ENCODE peak calls at places on chromosome 14, in ten cellular contexts. H is ascending aorta, L is breast epithelium, C is body of pancreas, D is neural progenitor cell, R is hepatocyte, F is esophagus squamous epithelium, I is mucosa of descending colon, Z is cardiac muscle cell, E is fibroblast of lung. X is an unnamed sample. For H3K4me1, the result is how much of the 10 kb centered on the place peaks cover.

GRCh38 chr14:73778736-73779135 is 64.6 kb upstream of the PNMA1 start:
- DNase-seq in C (no peak), H (no peak), R (no peak), E (no peak), D (no peak), I (no peak), L (no peak), F (no peak), Z (no peak), X (no peak)

GRCh38 chr14:23052182-23052623 is 5.1 kb downstream of the CDH24 start:
- DNase-seq in D (no peak), I (no peak), F (no peak), E (no peak), L (no peak), C (no peak), Z (no peak), H (no peak), R (peak), X (peak)

GRCh38 chr14:88424573-88424972 is 39.1 kb downstream of the SPATA7 start:
- DNase-seq in C (no peak), E (peak), L (no peak), Z (no peak), I (no peak), R (no peak), H (no peak), F (no peak), D (no peak), X (no peak)

GRCh38 chr14:64569108-64570045 is 19.6 kb downstream of the PPP1R36 start:
- DNase-seq in H (peak), I (no peak), D (peak), L (peak), Z (peak), E (peak), R (peak), F (no peak), C (peak), X (no peak)

GRCh38 chr14:104768437-104769323 is 15.7 kb downstream of the SIVA1 start:
- DNase-seq in E (peak), C (peak), L (peak), Z (peak), R (peak), I (peak), D (peak), H (peak), F (peak), X (peak)

GRCh38 chr14:95327558-95328374 is 8.1 kb upstream of the CLMN start:
- DNase-seq in C (no peak), I (no peak), Z (no peak), R (no peak), H (no peak), D (no peak), F (peak), L (no peak), E (no peak), X (no peak)

GRCh38 chr14:36208690-36209278 is 32.3 kb upstream of the PTCSC3 start:
- DNase-seq in H (no peak), F (no peak), I (no peak), R (peak), D (no peak), E (no peak), Z (no peak), L (no peak), C (no peak), X (no peak)

GRCh38 chr14:20631023-20631820 is 10.3 kb downstream of the OR6S1 start:
- DNase-seq in Z (peak), H (no peak), C (peak), D (peak), R (peak), F (no peak), E (peak), L (no peak), I (no peak), X (peak)

GRCh38 chr14:99356031-99356430 is 84.0 kb upstream of the BCL11B start:
- DNase-seq in C (no peak), H (no peak), F (no peak), Z (no peak), D (no peak), I (no peak), L (peak), R (no peak), E (no peak), X (no peak)

GRCh38 chr14:91342243-91342760 is 75.3 kb downstream of the CCDC88C start:
- DNase-seq in F (no peak), E (no peak), R (no peak), H (no peak), Z (no peak), L (no peak), C (no peak), D (no peak), I (no peak), X (no peak)

GRCh38 chr14:100287202-100287997 is 18.8 kb downstream of the SLC25A29 start:
- DNase-seq in Z (no peak), I (no peak), H (no peak), D (no peak), C (no peak), F (no peak), R (no peak), E (no peak), L (no peak), X (no peak)

GRCh38 chr14:63632932-63633514 is 8.6 kb downstream of the WDR89 start:
- DNase-seq in F (no peak), R (peak), Z (peak), H (no peak), C (no peak), D (no peak), E (peak), I (no peak), L (no peak), X (peak)

GRCh38 chr14:65250162-65250495 is 147.8 kb upstream of the MAX start:
- DNase-seq in F (no peak), L (no peak), C (peak), H (no peak), D (no peak), R (no peak), Z (no peak), E (no peak), I (no peak), X (no peak)

GRCh38 chr14:100239840-100240724 is 1.1 kb downstream of the YY1 start:
- DNase-seq in D (peak), E (peak), I (peak), Z (peak), R (peak), L (peak), F (peak), H (peak), C (peak), X (peak)

GRCh38 chr14:102390486-102390885 is 27.7 kb downstream of the TECPR2 start:
- DNase-seq in H (no peak), E (peak), F (no peak), R (no peak), C (no peak), Z (peak), D (no peak), I (no peak), L (no peak), X (no peak)

GRCh38 chr14:66315548-66315947 is 170.6 kb upstream of the CCDC196 start:
- DNase-seq in H (no peak), E (no peak), R (no peak), D (peak), I (no peak), F (no peak), L (no peak), C (no peak), Z (no peak), X (no peak)

GRCh38 chr14:43778956-43779639 is 728.0 kb downstream of the FSCB start:
- DNase-seq in R (no peak), C (no peak), E (no peak), D (no peak), F (no peak), L (no peak), H (no peak), I (no peak), Z (no peak), X (no peak)

GRCh38 chr14:47674546-47675238 is 713 bp downstream of the MDGA2 start:
- DNase-seq in D (peak), E (peak), H (no peak), C (no peak), F (no peak), R (peak), Z (no peak), L (no peak), I (no peak), X (peak)

GRCh38 chr14:52951730-52952481 is 1.1 kb upstream of the FERMT2 start:
- DNase-seq in H (no peak), L (peak), C (peak), I (no peak), E (peak), Z (peak), F (no peak), D (peak), R (peak), X (peak)

GRCh38 chr14:69692542-69693053 is 74.3 kb upstream of the SRSF5 start:
- DNase-seq in C (no peak), F (no peak), I (no peak), D (no peak), E (no peak), Z (no peak), R (no peak), L (no peak), H (no peak), X (no peak)

GRCh38 chr14:100443643-100444042 is 120.5 kb downstream of the SLC25A47 start:
- DNase-seq in Z (no peak), C (no peak), F (no peak), R (no peak), E (peak), H (no peak), I (no peak), D (no peak), L (no peak), X (no peak)

GRCh38 chr14:99645545-99646505 is 896 bp downstream of the HHIPL1 start:
- DNase-seq in R (no peak), I (no peak), L (no peak), Z (no peak), D (no peak), C (no peak), H (no peak), E (no peak), F (no peak), X (no peak)

GRCh38 chr14:56585461-56586084 is 6.0 kb downstream of the TMEM260 start:
- DNase-seq in D (no peak), C (no peak), F (no peak), R (no peak), H (no peak), E (peak), Z (no peak), I (no peak), L (no peak), X (no peak)
- TF ChIP-seq CTCF in D (no peak), C (no peak), F (no peak), R (no peak), H (no peak), E (no peak), Z (no peak), I (no peak), L (no peak), X (no peak)

GRCh38 chr14:80956922-80957321 is 1.5 kb downstream of the TSHR start:
- DNase-seq in I (no peak), H (no peak), R (no peak), C (peak), F (no peak), L (no peak), D (no peak), Z (no peak), E (no peak), X (peak)

GRCh38 chr14:80958258-80958657 is 2.8 kb downstream of the TSHR start:
- DNase-seq in L (no peak), D (no peak), R (no peak), F (no peak), H (no peak), E (no peak), I (no peak), C (no peak), Z (no peak), X (no peak)

GRCh38 chr14:80954771-80955299 is 586 bp upstream of the TSHR start:
- DNase-seq in Z (peak), I (peak), H (peak), F (no peak), R (peak), L (peak), C (peak), E (peak), D (peak), X (peak)

GRCh38 chr14:80956105-80956504 is 684 bp downstream of the TSHR start:
- DNase-seq in L (no peak), Z (no peak), H (no peak), D (no peak), R (no peak), C (no peak), E (no peak), F (no peak), I (no peak), X (no peak)

GRCh38 chr14:80955434-80955939 is at the start of gene TSHR:
- DNase-seq in D (peak), R (no peak), I (peak), L (no peak), C (no peak), Z (peak), F (no peak), E (peak), H (no peak), X (no peak)
- H3K4me1 ChIP-seq in D (under half), R (under half), I (under half), L (under half), C (under half), Z (under half), F (under half), E (under half), H (under half), X (under half)

GRCh38 chr14:21902561-21903199 is 229.1 kb upstream of the OR4E1 start:
- DNase-seq in L (no peak), E (no peak), D (no peak), F (no peak), C (no peak), Z (no peak), I (peak), H (no peak), R (no peak), X (no peak)
- TF ChIP-seq CTCF in L (no peak), E (no peak), D (peak), F (no peak), C (peak), Z (no peak), I (no peak), H (no peak), R (peak), X (peak)

GRCh38 chr14:93002851-93003298 is 79.9 kb downstream of the CHGA start:
- DNase-seq in H (no peak), R (no peak), D (no peak), C (no peak), E (no peak), Z (peak), I (no peak), F (no peak), L (no peak), X (no peak)
- H3K4me1 ChIP-seq in H (under half), R (under half), D (under half), C (under half), E (under half), Z (under half), I (under half), F (under half), L (under half), X (under half)

X was measured in A673.